ENCODE peak calls at places on chromosomes 4 and X, in six cellular contexts. J, D, F, S, N and V are unnamed samples.

GRCh38 chr4:77921701-77922100 is 59.1 kb downstream of the MRPL1 start:
- DNase-seq in S (no peak), J (no peak), N (no peak), F (no peak), D (no peak), V (peak)

GRCh38 chrX:153302796-153303195 is 18.8 kb downstream of the PNMA6F start:
- DNase-seq in N (no peak), F (no peak), S (no peak), J (no peak), D (no peak), V (no peak)

GRCh38 chr4:8182858-8183725 is 16.0 kb upstream of the SH3TC1 start:
- DNase-seq in F (no peak), J (peak), N (no peak), S (peak), D (peak), V (peak)

GRCh38 chr4:168795346-168795745 is 214.7 kb downstream of the CBR4 start:
- DNase-seq in D (no peak), J (no peak), S (no peak), N (no peak), F (no peak), V (no peak)

GRCh38 chr4:8403173-8403753 is 37.3 kb downstream of the ACOX3 start:
- DNase-seq in D (peak), N (peak), J (peak), F (peak), S (peak), V (peak)

GRCh38 chr4:1986578-1987210 is 22.1 kb downstream of the NELFA start:
- DNase-seq in S (no peak), J (no peak), F (no peak), D (no peak), N (no peak), V (no peak)

GRCh38 chr4:7649741-7650531 is 215.2 kb upstream of the PSAPL1 start:
- DNase-seq in S (peak), J (no peak), D (peak), N (no peak), F (no peak), V (peak)

GRCh38 chrX:153719238-153719637 is 4.9 kb downstream of the BCAP31 start:
- DNase-seq in D (no peak), J (no peak), N (no peak), S (no peak), F (peak), V (no peak)

GRCh38 chrX:1727531-1728027 is 112.7 kb downstream of the ASMT start:
- DNase-seq in S (no peak), D (no peak), N (no peak), J (no peak), F (no peak), V (no peak)

GRCh38 chrX:149003863-149004660 is 501.0 kb downstream of the IDS start:
- DNase-seq in D (no peak), S (no peak), N (no peak), F (no peak), J (no peak), V (no peak)

GRCh38 chr4:139286186-139286698 is 6.2 kb upstream of the MGARP start:
- DNase-seq in S (no peak), D (no peak), J (no peak), F (no peak), N (no peak), V (no peak)

GRCh38 chrX:24019448-24019847 is 7.5 kb downstream of the KLHL15 start:
- DNase-seq in S (no peak), N (no peak), F (no peak), J (no peak), D (no peak), V (no peak)

GRCh38 chrX:40209951-40210617 is 112.3 kb upstream of the BCOR start:
- DNase-seq in S (no peak), F (no peak), J (no peak), N (no peak), D (no peak), V (no peak)

GRCh38 chr4:116705466-116705865 is 379.9 kb downstream of the TRAM1L1 start:
- DNase-seq in D (no peak), J (no peak), F (no peak), S (no peak), N (no peak), V (no peak)

GRCh38 chrX:30521440-30522182 is 56.0 kb downstream of the TASL start:
- DNase-seq in N (no peak), F (no peak), D (no peak), J (no peak), S (no peak), V (peak)

GRCh38 chr4:173311368-173311767 is 22.8 kb downstream of the HMGB2 start:
- DNase-seq in J (no peak), S (no peak), D (no peak), F (no peak), N (no peak), V (no peak)

GRCh38 chr4:21628916-21629315 is 319.7 kb downstream of the KCNIP4 start:
- DNase-seq in S (no peak), J (no peak), F (no peak), D (no peak), N (no peak), V (no peak)

GRCh38 chrX:112636288-112636687 is 43.5 kb downstream of the LHFPL1 start:
- DNase-seq in D (no peak), S (no peak), N (no peak), J (no peak), F (no peak), V (peak)

GRCh38 chr4:18051281-18051680 is 29.7 kb upstream of the LCORL start:
- DNase-seq in J (no peak), N (no peak), S (no peak), F (no peak), D (no peak), V (no peak)

GRCh38 chrX:3181846-3182245 is 140.6 kb downstream of the ARSF start:
- DNase-seq in D (no peak), S (no peak), J (no peak), F (no peak), N (no peak), V (peak)

GRCh38 chr4:147195386-147195785 is 249.7 kb upstream of the TTC29 start:
- DNase-seq in N (no peak), S (no peak), F (no peak), D (no peak), J (no peak), V (no peak)

GRCh38 chr4:2822461-2823300 is 21.0 kb upstream of the ADD1 start:
- DNase-seq in S (no peak), J (no peak), D (peak), N (no peak), F (no peak), V (no peak)

GRCh38 chrX:45517090-45517973 is 316.7 kb upstream of the DIPK2B start:
- DNase-seq in J (no peak), N (no peak), S (no peak), D (no peak), F (no peak), V (no peak)

GRCh38 chr4:182901337-182901736 is 15.8 kb downstream of the DCTD start:
- DNase-seq in F (no peak), N (no peak), S (no peak), D (no peak), J (no peak), V (no peak)

GRCh38 chr4:153249199-153250154 is 45.2 kb downstream of the TRIM2 start:
- DNase-seq in N (peak), F (peak), D (peak), S (peak), J (peak), V (peak)

GRCh38 chrX:149950681-149951080 is 12.4 kb upstream of the EOLA2 start:
- DNase-seq in F (no peak), D (no peak), N (no peak), S (no peak), J (no peak), V (peak)

GRCh38 chr4:7506119-7506518 is 71.4 kb upstream of the PSAPL1 start:
- DNase-seq in F (no peak), D (no peak), J (no peak), S (no peak), N (no peak), V (no peak)

GRCh38 chrX:23554304-23554703 is 113.0 kb upstream of the PRDX4 start:
- DNase-seq in N (no peak), S (no peak), F (no peak), D (no peak), J (no peak), V (peak)

GRCh38 chrX:9467181-9467580 is 2.3 kb downstream of the TBL1X start:
- DNase-seq in S (no peak), D (no peak), N (no peak), J (no peak), F (no peak), V (no peak)

GRCh38 chr4:5238106-5238505 is 186.8 kb downstream of the STK32B start:
- DNase-seq in D (no peak), N (no peak), F (no peak), J (no peak), S (no peak), V (peak)

GRCh38 chr4:183571350-183572076 is 66.7 kb downstream of the ING2 start:
- DNase-seq in F (peak), D (peak), J (peak), N (no peak), S (no peak), V (peak)

GRCh38 chr4:22072726-22073125 is 124.2 kb upstream of the KCNIP4 start:
- DNase-seq in D (no peak), S (no peak), F (no peak), N (no peak), J (no peak), V (no peak)

GRCh38 chr4:22514431-22514830 is 1.4 kb downstream of the ADGRA3 start:
- DNase-seq in N (no peak), D (no peak), J (no peak), S (no peak), F (no peak), V (peak)

GRCh38 chr4:111991797-111992196 is 153.5 kb upstream of the FAM241A start:
- DNase-seq in F (no peak), J (no peak), N (no peak), S (no peak), D (no peak), V (peak)

GRCh38 chr4:179196511-179196910 is 1754.3 kb upstream of the AGA start:
- DNase-seq in D (no peak), N (no peak), F (no peak), J (no peak), S (no peak), V (no peak)

GRCh38 chr4:148284526-148285193 is 157.6 kb downstream of the NR3C2 start:
- DNase-seq in N (no peak), F (peak), D (no peak), S (no peak), J (no peak), V (no peak)
- TF ChIP-seq CTCF in N (peak), F (peak), D (peak), S (peak), J (no peak), V (no peak)

DNA sequence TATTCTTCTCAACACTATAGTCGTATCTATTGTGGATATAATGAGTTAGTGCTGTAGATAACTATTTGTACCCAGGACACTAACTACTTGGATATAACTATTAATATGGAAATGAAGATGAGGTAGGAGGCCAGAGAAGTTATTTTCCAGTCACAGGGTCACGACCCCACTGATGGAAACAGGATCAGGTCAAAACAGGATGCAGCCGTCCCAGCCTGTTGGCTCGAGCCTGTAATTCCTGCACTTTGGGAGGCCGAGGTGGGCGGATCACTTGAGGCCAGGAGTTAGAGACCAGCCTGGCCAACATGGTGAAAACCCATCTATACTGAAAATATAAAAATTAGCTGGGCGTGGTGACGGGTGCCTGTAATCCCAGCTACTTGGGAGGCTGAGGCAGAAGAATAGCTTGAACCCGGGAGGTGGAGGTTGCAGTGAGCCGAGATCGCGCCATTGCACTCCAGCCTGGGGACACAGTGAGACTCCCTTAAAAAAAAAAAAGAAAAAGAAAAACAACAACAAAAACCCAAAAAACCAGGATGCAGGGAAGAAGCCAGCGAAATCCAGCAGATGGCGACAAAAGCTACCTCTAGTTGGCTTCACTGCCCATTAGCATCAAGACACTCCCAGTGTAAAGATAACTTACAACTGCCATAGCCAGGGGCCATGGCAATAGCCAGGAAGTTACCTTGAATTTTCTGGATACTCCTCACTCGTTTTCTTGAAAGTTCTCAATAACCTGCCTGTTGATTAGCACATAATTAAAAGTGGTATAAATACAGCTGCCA is 37.9 kb upstream of the NKAP start:
- DNase-seq in D (no peak), F (peak), S (no peak), N (no peak), J (no peak), V (peak)
- TF ChIP-seq CTCF in D (peak), F (peak), S (peak), N (peak), J (no peak), V (peak)

DNA sequence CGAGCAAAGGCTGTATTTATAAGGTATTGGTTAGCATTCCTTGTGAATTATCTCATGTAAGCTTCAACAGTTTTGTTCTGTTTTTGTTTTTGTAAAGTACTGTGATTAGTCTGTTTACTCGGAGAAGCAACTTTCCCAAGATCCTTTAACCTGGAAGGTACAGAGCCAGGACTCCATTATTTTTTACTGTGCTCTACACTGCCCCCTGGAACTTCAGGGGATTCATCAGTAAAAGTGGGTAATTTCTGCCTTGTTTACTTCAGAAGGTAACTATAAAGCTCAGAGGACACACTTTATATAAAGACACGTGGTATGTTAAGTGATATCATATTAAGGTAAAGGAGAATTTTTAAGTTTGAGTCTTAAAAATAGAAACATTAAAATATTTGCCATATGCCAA is 124.9 kb downstream of the IQCM start:
- DNase-seq in J (no peak), S (no peak), F (no peak), N (no peak), D (no peak), V (no peak)
- TF ChIP-seq CTCF in J (no peak), S (no peak), F (no peak), N (no peak), D (no peak), V (peak)

DNA sequence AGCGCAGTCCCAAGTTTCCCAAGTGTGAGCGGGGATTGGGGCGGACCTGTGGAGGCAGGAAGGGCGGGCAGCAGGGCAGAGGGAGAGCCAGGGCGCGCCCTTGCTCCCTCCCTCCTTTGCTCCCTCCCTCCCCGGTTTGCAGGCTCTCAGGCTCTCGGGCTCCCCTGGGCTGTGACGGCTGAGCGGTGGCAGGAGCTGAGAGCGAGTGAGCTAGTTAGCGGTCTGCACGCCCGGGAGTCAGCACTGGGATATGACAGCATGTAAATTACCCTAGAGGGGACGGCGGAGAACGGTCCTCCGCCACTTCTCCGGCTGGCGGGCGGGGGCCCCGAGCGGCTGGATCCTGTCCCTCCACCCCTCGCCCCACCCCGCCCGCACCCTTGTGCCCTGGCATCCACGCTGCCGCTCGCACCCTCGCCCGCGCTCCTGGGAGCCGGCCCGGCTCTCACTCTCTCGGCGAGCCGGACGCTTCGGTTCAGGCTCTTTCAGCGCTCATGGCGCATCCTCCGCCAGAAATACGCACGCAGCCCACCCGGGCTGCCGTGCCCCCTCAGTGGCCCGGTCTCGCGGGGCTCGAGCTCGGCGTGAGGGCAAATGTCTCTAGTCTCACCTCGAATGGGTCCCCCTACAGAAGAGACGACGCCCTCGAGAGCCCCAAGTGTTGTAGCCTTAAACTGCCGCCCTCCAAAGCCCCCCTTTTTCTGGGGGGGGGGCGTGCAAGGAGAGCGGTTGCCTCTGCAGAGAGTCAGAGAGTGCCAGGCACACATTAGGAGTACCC is at the start of gene TSC22D3:
- DNase-seq in F (peak), J (peak), D (peak), S (peak), N (peak), V (peak)
- TF ChIP-seq CTCF in F (no peak), J (peak), D (peak), S (peak), N (no peak), V (no peak)

DNA sequence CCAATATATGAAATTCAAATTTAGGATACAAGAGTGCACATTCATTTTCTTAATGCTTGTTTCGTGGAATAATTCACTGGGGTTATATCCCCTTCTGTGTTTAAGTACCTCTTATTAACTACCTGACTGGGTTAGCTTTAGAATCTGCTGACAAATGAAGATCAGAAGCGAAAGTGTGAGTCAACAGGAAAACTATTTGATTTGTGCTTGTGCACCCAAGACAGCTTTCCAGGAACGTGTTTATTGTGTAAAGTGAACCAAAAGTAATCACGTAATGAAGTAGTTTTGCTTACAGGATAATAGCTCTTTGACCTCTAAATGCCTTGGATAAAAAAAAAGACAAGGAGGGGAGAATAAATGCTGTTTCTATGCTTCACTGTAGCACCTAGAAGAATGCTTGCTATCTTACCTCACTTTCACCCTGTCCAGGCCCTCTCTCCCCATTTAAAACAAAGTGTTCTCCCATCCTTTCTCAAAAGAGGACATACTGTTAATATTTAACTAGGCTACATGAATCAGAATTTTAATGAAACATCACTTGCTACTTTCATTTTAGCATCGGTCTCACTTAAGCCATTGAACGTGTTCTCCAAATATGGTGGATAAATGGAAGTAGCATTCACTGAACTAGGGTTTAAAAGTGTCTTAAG is 141.9 kb downstream of the THOC2 start:
- DNase-seq in D (no peak), N (no peak), F (no peak), J (no peak), S (no peak), V (peak)
- TF ChIP-seq CTCF in D (no peak), N (no peak), F (no peak), J (no peak), S (no peak), V (no peak)